ENCODE peak calls at places on chromosome 6, in five cellular contexts. L, W, A, F and N are unnamed samples.

GRCh38 chr6:33277663-33278391 is 904 bp downstream of the B3GALT4 start:
- DNase-seq in L (no peak), W (no peak), A (no peak), F (no peak), N (no peak)

GRCh38 chr6:95596021-95596420 is 18.7 kb downstream of the MANEA start:
- DNase-seq in L (no peak), W (no peak), A (no peak), F (no peak), N (no peak)

GRCh38 chr6:168283686-168284025 is 35.9 kb downstream of the DACT2 start:
- DNase-seq in L (no peak), W (no peak), A (no peak), F (no peak), N (no peak)

GRCh38 chr6:137283940-137284910 is 65.0 kb upstream of the IFNGR1 start:
- DNase-seq in L (no peak), W (peak; percentile 23), A (no peak), F (no peak), N (no peak)

GRCh38 chr6:140912686-140913085 is 1220.0 kb upstream of the GJE1 start:
- DNase-seq in L (no peak), W (no peak), A (no peak), F (no peak), N (no peak)

GRCh38 chr6:2853766-2854393 is 12.2 kb upstream of the SERPINB1 start:
- DNase-seq in L (peak; percentile 51), W (peak; percentile 93), A (peak; percentile 82), F (peak; percentile 46), N (peak; percentile 71)

GRCh38 chr6:167089243-167090142 is 33.4 kb upstream of the CCR6 start:
- DNase-seq in L (no peak), W (no peak), A (no peak), F (no peak), N (no peak)

GRCh38 chr6:77561768-77562314 is 91.0 kb upstream of the MEI4 start:
- DNase-seq in L (no peak), W (peak; percentile 23), A (no peak), F (no peak), N (no peak)

GRCh38 chr6:48542191-48542590 is 431.2 kb upstream of the PTCHD4 start:
- DNase-seq in L (no peak), W (no peak), A (no peak), F (no peak), N (no peak)

GRCh38 chr6:31776961-31777666 is at the start of gene VWA7:
- DNase-seq in L (peak; percentile 49), W (peak; percentile 80), A (peak; percentile 77), F (peak; percentile 46), N (peak; percentile 52)

GRCh38 chr6:64750910-64751309 is 956.1 kb downstream of the EYS start:
- DNase-seq in L (no peak), W (no peak), A (no peak), F (no peak), N (no peak)

GRCh38 chr6:37050854-37051137 is 45.3 kb downstream of the FGD2 start:
- DNase-seq in L (no peak), W (no peak), A (no peak), F (no peak), N (no peak)

GRCh38 chr6:81995548-81996289 is 243.2 kb upstream of the TENT5A start:
- DNase-seq in L (no peak), W (no peak), A (no peak), F (no peak), N (no peak)

GRCh38 chr6:168179133-168179532 is 100.1 kb upstream of the FRMD1 start:
- DNase-seq in L (no peak), W (no peak), A (no peak), F (no peak), N (no peak)

GRCh38 chr6:132114201-132114860 is 163.2 kb upstream of the CCN2 start:
- DNase-seq in L (no peak), W (peak; percentile 12), A (no peak), F (no peak), N (no peak)

GRCh38 chr6:63492476-63492875 is 79.8 kb upstream of the LOC128125822 start:
- DNase-seq in L (no peak), W (no peak), A (no peak), F (no peak), N (no peak)

GRCh38 chr6:93021235-93021909 is 398.0 kb downstream of the EPHA7 start:
- DNase-seq in L (no peak), W (no peak), A (no peak), F (no peak), N (no peak)

GRCh38 chr6:124958759-124959354 is 3.4 kb upstream of the RNF217 start:
- DNase-seq in L (no peak), W (no peak), A (no peak), F (no peak), N (no peak)

GRCh38 chr6:14365393-14365792 is 247.8 kb downstream of the CD83 start:
- DNase-seq in L (no peak), W (no peak), A (no peak), F (no peak), N (no peak)